ENCODE peak calls at places on chromosome 21, in eight cellular contexts. Z, M, G, R, B, X, V and W are unnamed samples.

GRCh38 chr21:20822559-20823133 is 175.6 kb upstream of the NCAM2 start:
- DNase-seq in R (no peak), V (no peak), G (no peak), Z (no peak), B (no peak), M (no peak), X (no peak), W (no peak)

GRCh38 chr21:26850116-26850643 is 5.0 kb upstream of the ADAMTS1 start:
- DNase-seq in G (no peak), V (no peak), R (no peak), X (no peak), Z (no peak), M (no peak), B (no peak), W (no peak)

GRCh38 chr21:23837564-23837963 is 1769.7 kb downstream of the MRPL39 start:
- DNase-seq in M (no peak), V (no peak), R (no peak), B (no peak), Z (no peak), G (no peak), X (no peak), W (no peak)

GRCh38 chr21:39519835-39520234 is 68.1 kb downstream of the SH3BGR start:
- DNase-seq in M (no peak), B (no peak), G (no peak), X (no peak), Z (no peak), V (no peak), R (no peak), W (no peak)

GRCh38 chr21:28789571-28789970 is 203.1 kb downstream of the LTN1 start:
- DNase-seq in V (no peak), B (no peak), M (no peak), X (no peak), G (no peak), Z (no peak), R (no peak), W (no peak)

GRCh38 chr21:35314896-35315582 is 265.9 kb upstream of the RUNX1 start:
- DNase-seq in X (no peak), M (no peak), G (no peak), B (no peak), V (no peak), Z (peak), R (no peak), W (no peak)

GRCh38 chr21:14533555-14534400 is 12.3 kb downstream of the SAMSN1 start:
- DNase-seq in V (no peak), B (peak), X (no peak), M (no peak), R (no peak), Z (no peak), G (no peak), W (no peak)

GRCh38 chr21:16891821-16892220 is 621.0 kb upstream of the CXADR start:
- DNase-seq in R (no peak), B (no peak), Z (no peak), X (no peak), G (no peak), V (peak), M (no peak), W (no peak)

GRCh38 chr21:35147439-35147838 is 98.3 kb upstream of the RUNX1 start:
- DNase-seq in M (no peak), Z (no peak), B (no peak), G (no peak), R (no peak), V (no peak), X (no peak), W (no peak)

GRCh38 chr21:26437326-26438009 is 135.6 kb downstream of the CYYR1 start:
- DNase-seq in B (no peak), X (no peak), R (no peak), V (no peak), M (no peak), G (no peak), Z (no peak), W (no peak)

GRCh38 chr21:22965455-22966125 is 1967.4 kb downstream of the NCAM2 start:
- DNase-seq in V (no peak), R (no peak), G (no peak), X (no peak), Z (no peak), B (no peak), M (no peak), W (no peak)

GRCh38 chr21:16457498-16457897 is 727.7 kb downstream of the USP25 start:
- DNase-seq in G (no peak), V (no peak), R (no peak), B (no peak), M (no peak), X (no peak), Z (no peak), W (no peak)

GRCh38 chr21:40340357-40340756 is 473.1 kb downstream of the PCP4 start:
- DNase-seq in G (no peak), M (no peak), B (no peak), X (no peak), Z (no peak), R (no peak), V (no peak), W (no peak)

GRCh38 chr21:25176637-25177412 is 430.5 kb downstream of the MRPL39 start:
- DNase-seq in G (no peak), R (no peak), X (no peak), V (no peak), M (no peak), B (no peak), Z (no peak), W (peak)

GRCh38 chr21:38660333-38661295 is 145.1 kb upstream of the ETS2 start:
- DNase-seq in X (peak), V (no peak), R (no peak), Z (no peak), G (no peak), B (no peak), M (no peak), W (no peak)

GRCh38 chr21:46092026-46092764 is 5.7 kb upstream of the COL6A2 start:
- DNase-seq in R (no peak), M (no peak), G (no peak), Z (peak), B (no peak), X (no peak), V (no peak), W (peak)
- TF ChIP-seq POLR2A in R (no peak), M (no peak), G (no peak), Z (peak), B (no peak), X (no peak), V (no peak), W (no peak)

GRCh38 chr21:31258073-31258472 is 86.0 kb downstream of the TIAM1 start:
- DNase-seq in V (no peak), M (no peak), Z (no peak), R (no peak), B (no peak), G (no peak), X (no peak), W (no peak)
- TF ChIP-seq POLR2AphosphoS5 in V (no peak), M (no peak), Z (no peak), R (no peak), B (no peak), G (no peak), X (no peak), W (no peak)

GRCh38 chr21:44857127-44857892 is 16.2 kb downstream of the PTTG1IP start:
- DNase-seq in G (no peak), Z (no peak), B (no peak), V (no peak), X (no peak), R (no peak), M (peak), W (no peak)

GRCh38 chr21:44854391-44854663 is 19.2 kb downstream of the PTTG1IP start:
- DNase-seq in V (no peak), X (no peak), B (peak), Z (no peak), M (peak), R (no peak), G (no peak), W (no peak)

GRCh38 chr21:44854664-44855446 is 18.6 kb downstream of the PTTG1IP start:
- DNase-seq in V (no peak), Z (no peak), G (no peak), R (no peak), X (no peak), B (peak), M (peak), W (no peak)

GRCh38 chr21:44856131-44856530 is 17.4 kb downstream of the PTTG1IP start:
- DNase-seq in M (peak), G (no peak), V (no peak), Z (no peak), B (no peak), X (no peak), R (no peak), W (no peak)

GRCh38 chr21:44855572-44855971 is 17.9 kb downstream of the PTTG1IP start:
- DNase-seq in R (no peak), G (no peak), V (no peak), Z (no peak), M (peak), B (no peak), X (no peak), W (no peak)
- TF ChIP-seq POLR2A in R (no peak), G (no peak), V (no peak), Z (no peak), M (no peak), B (no peak), X (no peak), W (no peak)

GRCh38 chr21:30207252-30207579 is 8.7 kb downstream of the CLDN8 start:
- DNase-seq in R (no peak), V (no peak), B (no peak), M (no peak), G (no peak), X (no peak), Z (no peak), W (no peak)
- TF ChIP-seq POLR2AphosphoS5 in R (no peak), V (no peak), B (no peak), M (no peak), G (no peak), X (no peak), Z (no peak), W (no peak)

DNA sequence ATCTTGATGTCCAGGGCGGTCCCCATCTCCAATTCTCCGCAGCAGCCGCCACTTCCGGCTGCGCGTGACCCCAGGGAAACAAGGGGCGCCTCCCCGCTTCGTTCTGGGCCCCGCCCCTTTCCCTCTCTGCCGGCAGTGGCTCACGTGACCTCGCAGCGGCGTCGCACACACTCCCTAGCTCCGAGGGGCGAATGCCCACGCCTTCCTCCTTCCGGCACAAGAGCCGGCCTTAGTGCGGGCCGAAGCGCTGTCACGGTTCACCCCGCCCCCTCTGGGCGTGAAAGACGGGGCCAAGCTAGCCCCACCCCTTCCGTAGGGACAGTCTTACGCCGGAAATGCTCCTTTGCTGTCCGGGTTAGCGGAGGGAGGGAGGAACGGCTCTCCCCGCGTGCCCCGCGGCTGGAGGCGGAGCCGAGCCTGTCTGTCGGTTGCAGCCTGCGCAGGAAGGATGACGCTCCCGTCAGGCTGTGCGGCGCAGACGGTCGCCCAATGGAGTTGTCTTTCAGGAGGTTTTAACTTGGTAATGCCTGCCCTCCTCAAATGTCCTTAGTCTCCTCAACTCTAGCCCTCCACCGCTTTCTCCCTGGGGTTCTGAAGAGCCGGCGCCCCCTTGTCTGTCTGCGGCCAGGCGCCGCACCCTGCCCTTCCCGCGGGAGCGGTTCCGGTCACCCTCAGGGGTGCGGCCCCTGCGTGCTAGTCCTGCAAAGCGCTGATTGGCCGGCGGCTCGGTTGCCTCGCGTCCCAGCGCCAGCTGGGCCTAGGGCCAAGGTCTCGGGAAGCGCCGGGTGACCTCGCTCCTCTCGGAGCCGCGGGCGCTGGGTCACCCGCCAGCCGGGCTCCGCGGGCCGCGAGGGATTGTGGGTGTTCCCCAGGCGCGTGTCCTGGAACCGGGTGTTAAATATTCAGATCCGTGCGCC is at the start of gene VPS26C:
- DNase-seq in X (peak), M (peak), G (peak), Z (peak), V (peak), B (peak), R (peak), W (peak)
- TF ChIP-seq POLR2A in X (no peak), M (peak), G (peak), Z (peak), V (peak), B (peak), R (no peak), W (peak)

GRCh38 chr21:45228171-45228641 is 59.5 kb downstream of the POFUT2 start:
- DNase-seq in G (no peak), R (no peak), Z (peak), B (no peak), M (no peak), V (no peak), X (no peak), W (no peak)

GRCh38 chr21:45228656-45229240 is 58.9 kb downstream of the POFUT2 start:
- DNase-seq in M (no peak), R (no peak), V (no peak), G (no peak), B (no peak), Z (no peak), X (no peak), W (no peak)

GRCh38 chr21:45226540-45227326 is 61.0 kb downstream of the POFUT2 start:
- DNase-seq in R (no peak), V (no peak), Z (no peak), B (no peak), X (no peak), M (no peak), G (no peak), W (no peak)

GRCh38 chr21:45225741-45226327 is 61.9 kb downstream of the POFUT2 start:
- DNase-seq in R (no peak), V (peak), Z (no peak), B (no peak), M (no peak), G (no peak), X (no peak), W (no peak)

GRCh38 chr21:45227735-45228134 is 60.0 kb downstream of the POFUT2 start:
- DNase-seq in Z (no peak), M (no peak), B (no peak), V (no peak), G (no peak), X (peak), R (no peak), W (no peak)
- TF ChIP-seq POLR2AphosphoS5 in Z (no peak), M (no peak), B (no peak), V (no peak), G (no peak), X (no peak), R (no peak), W (no peak)

GRCh38 chr21:33403128-33403785 is at the start of gene IFNGR2:
- DNase-seq in Z (peak), B (peak), V (no peak), R (peak), G (peak), X (peak), M (no peak), W (peak)
- TF ChIP-seq POLR2A in Z (no peak), B (no peak), V (peak), R (no peak), G (no peak), X (no peak), M (no peak), W (no peak)

DNA sequence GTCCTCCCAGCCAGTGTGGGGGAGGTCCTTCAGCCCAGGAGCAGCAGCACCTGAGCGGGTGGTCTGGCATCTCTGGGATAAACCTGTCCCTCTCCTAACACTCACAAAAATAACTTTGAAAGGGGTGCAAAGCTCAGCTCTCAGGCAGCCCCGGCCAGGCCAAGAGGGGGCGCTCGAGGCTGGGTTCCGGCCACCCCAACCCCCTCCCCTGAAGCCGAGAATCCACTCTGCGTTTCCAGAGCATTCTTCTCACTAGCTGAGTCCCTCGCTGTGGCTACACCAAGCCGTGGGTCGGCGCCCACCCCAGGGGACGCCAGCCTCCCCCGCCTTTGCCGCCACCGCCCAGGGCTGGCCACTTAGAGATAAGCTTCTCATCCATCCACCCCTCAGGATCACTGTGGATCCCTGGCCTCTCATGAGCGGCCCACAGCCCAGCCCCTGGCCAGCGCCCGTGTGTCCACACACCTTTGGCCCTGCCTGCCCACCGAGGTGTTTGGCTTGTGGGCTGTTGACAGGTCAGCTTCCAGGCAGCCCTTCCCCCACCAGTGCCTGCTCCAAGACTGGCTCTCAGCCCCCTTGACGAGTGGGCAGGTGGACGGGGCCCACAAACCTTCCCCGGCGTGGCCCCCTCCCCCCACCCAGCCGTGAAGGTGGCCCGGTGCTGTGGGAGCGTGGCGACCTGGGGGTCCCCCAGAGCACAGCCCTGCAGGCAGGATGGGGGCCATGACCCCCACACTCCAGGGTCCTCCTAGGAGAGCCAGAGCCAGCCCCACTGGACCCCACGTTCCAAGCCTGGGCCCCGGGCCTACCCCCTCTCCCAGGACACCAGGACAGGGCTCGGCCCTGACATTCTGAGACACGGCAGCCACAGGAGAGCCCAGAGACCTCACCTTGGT is 1.9 kb downstream of the FTCD start:
- DNase-seq in G (peak), M (peak), V (peak), B (peak), X (peak), Z (peak), R (peak), W (peak)
- TF ChIP-seq POLR2AphosphoS5 in G (no peak), M (no peak), V (peak), B (peak), X (no peak), Z (no peak), R (no peak), W (no peak)

GRCh38 chr21:41510500-41510899 is 2.5 kb upstream of the TMPRSS2 start:
- DNase-seq in B (no peak), Z (no peak), R (no peak), X (no peak), M (no peak), V (no peak), G (no peak), W (no peak)
- TF ChIP-seq POLR2A in B (no peak), Z (no peak), R (no peak), X (no peak), M (no peak), V (no peak), G (no peak), W (no peak)